ENCODE peak calls at places on chromosomes 11 and 22, in six cellular contexts. Q, U, I, M, P and X are unnamed samples.

GRCh38 chr11:64765291-64765803 is 5.6 kb upstream of the PYGM start:
- DNase-seq in Q (peak; percentile 79), U (no peak), I (no peak), M (no peak), P (no peak), X (no peak)

GRCh38 chr11:497565-498296 is 9.3 kb downstream of the RNH1 start:
- DNase-seq in Q (no peak), U (peak; percentile 51), I (no peak), M (no peak), P (no peak), X (no peak)

GRCh38 chr22:33579448-33580093 is 340.7 kb downstream of the LARGE1 start:
- DNase-seq in Q (no peak), U (peak; percentile 75), I (peak; percentile 65), M (peak; percentile 53), P (peak; percentile 53), X (peak; percentile 50)

GRCh38 chr22:46574993-46575914 is 37.8 kb upstream of the CELSR1 start:
- DNase-seq in Q (peak; percentile 80), U (peak; percentile 74), I (peak; percentile 70), M (peak; percentile 10), P (peak; percentile 82), X (no peak)

GRCh38 chr11:85048801-85049200 is 578.3 kb downstream of the DLG2 start:
- DNase-seq in Q (no peak), U (no peak), I (no peak), M (no peak), P (no peak), X (no peak)

GRCh38 chr11:108959874-108960273 is 295.0 kb downstream of the DDX10 start:
- DNase-seq in Q (no peak), U (no peak), I (no peak), M (no peak), P (no peak), X (no peak)

GRCh38 chr22:20646906-20647305 is 127.0 kb upstream of the SERPIND1 start:
- DNase-seq in Q (no peak), U (no peak), I (no peak), M (no peak), P (no peak), X (no peak)

GRCh38 chr11:62544521-62545436 is 1.8 kb downstream of the AHNAK start:
- DNase-seq in Q (no peak), U (peak; percentile 68), I (peak; percentile 60), M (no peak), P (peak; percentile 31), X (peak; percentile 45)

GRCh38 chr11:38448284-38448683 is 1850.2 kb upstream of the RAG2 start:
- DNase-seq in Q (no peak), U (peak; percentile 10), I (peak; percentile 22), M (peak; percentile 33), P (no peak), X (peak; percentile 38)

DNA sequence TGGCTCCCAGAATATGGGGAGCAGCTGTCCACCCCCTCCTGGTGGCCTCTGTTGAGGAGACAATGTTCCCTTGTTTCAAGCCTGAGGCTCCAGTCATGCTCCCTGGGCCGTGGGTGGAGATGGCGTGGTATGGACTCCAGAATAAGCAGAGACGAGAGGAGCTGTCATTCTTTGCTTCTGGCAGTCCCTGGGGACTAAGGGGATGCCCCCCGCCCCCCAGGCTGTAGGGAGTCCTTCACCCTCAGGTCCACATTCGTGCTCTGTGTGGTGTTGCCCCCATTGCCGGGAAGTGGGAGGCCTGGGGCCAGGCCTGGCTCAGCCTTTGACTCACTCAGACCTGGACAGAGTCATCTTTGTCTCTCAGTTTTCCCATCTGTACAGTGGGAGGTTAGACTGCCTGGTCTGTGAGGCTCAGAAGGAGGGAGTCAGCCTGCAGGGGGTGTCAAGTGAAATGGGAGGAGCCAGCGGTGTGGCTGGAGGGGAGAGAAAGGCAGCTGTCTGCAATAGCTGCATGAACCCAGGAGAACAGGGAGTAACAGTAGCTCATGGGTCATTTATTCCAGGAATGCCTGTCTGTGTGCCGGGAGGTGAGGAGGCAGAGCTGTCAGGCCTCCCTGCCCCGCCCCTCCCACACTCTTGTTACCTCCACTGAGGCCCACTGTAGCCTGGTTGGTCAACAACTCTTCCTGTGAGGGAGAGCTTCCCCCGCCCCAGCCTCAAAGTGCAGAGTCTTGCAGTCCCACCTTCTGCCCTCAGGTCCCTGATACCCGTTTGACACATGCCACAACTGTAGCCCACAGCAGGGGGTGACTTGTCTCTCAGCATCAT is 6.3 kb downstream of the ARHGEF17 start:
- DNase-seq in Q (no peak), U (peak; percentile 54), I (peak; percentile 69), M (peak; percentile 73), P (no peak), X (peak; percentile 66)
- H3K4me3 ChIP-seq in Q (no peak overlapping the region), U (peak overlapping the region; percentile 67), I (peak overlapping the region; percentile 81), M (no peak overlapping the region), P (no peak overlapping the region), X (peak overlapping the region; percentile 10)

DNA sequence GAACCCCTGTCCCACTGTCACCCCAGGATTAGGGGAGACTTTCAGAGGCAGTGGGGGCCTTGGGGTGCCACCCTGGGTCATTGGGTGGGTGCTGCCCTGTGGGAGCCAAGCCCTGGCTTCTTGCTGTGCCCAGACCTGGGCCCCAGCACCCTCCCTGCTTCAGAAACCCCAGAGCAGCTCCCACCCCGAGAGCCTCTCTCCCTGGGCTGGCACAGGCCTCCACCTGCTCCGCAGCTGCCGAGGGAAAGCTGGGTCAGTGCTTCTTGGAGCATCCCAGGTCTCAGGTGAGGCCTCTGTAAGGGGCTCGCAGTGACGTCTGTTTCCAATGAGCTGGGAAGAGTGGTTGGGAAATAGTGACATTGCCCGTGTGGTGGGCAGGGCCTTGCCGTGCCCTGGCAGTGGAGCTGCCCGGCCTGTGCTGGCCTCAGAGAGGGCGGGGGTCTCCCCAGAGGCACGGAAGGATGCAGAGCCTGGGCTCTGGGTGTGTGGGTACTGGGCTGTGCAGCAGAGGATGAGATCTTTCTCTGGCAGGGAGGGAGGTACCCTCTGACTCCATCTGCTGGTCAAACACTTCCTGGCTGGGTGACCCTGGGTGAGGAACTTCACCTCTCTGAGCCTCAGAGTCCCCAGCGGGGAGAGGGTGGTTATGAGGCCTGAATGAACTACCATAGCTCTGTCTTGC is 23.0 kb downstream of the C22orf23 start:
- DNase-seq in Q (no peak), U (no peak), I (no peak), M (peak; percentile 34), P (no peak), X (peak; percentile 49)
- TF ChIP-seq CTCF in Q (no peak), U (peak; percentile 41), I (no peak), M (peak; percentile 52), P (peak; percentile 51), X (peak; percentile 58)

GRCh38 chr22:17214416-17215043 is 4.7 kb downstream of the ADA2 start:
- DNase-seq in Q (no peak), U (no peak), I (no peak), M (no peak), P (no peak), X (no peak)

GRCh38 chr22:17222503-17222902 is 3.3 kb upstream of the ADA2 start:
- DNase-seq in Q (no peak), U (no peak), I (no peak), M (no peak), P (no peak), X (no peak)

GRCh38 chr22:17213976-17214375 is 5.3 kb downstream of the ADA2 start:
- DNase-seq in Q (no peak), U (peak; percentile 70), I (peak; percentile 66), M (peak; percentile 55), P (no peak), X (peak; percentile 64)

GRCh38 chr22:17217179-17217578 is 2.1 kb downstream of the ADA2 start:
- DNase-seq in Q (no peak), U (no peak), I (no peak), M (no peak), P (no peak), X (no peak)

DNA sequence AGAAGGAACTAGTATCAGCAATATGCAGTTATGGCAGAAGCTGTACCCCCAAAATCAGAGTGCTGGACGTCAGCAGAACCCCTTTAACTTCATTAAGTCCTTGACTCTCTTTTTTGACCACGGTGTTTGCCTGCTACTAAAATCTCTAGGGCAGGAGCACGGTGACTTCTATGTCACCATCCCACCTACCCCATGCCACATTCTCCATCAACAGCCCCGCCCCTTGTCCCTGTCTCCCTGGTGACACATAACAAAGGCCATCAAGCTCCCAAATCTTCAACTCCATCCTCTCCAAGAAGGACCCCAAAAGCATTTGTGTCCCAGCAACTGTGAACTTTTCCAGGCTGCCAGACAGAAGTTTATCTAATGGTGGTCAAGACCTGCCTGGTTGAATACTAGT is 894 bp downstream of the ADA2 start:
- DNase-seq in Q (no peak), U (no peak), I (no peak), M (no peak), P (no peak), X (no peak)
- H3K4me3 ChIP-seq in Q (peak overlapping the region; percentile 43), U (no peak overlapping the region), I (no peak overlapping the region), M (no peak overlapping the region), P (no peak overlapping the region), X (no peak overlapping the region)

DNA sequence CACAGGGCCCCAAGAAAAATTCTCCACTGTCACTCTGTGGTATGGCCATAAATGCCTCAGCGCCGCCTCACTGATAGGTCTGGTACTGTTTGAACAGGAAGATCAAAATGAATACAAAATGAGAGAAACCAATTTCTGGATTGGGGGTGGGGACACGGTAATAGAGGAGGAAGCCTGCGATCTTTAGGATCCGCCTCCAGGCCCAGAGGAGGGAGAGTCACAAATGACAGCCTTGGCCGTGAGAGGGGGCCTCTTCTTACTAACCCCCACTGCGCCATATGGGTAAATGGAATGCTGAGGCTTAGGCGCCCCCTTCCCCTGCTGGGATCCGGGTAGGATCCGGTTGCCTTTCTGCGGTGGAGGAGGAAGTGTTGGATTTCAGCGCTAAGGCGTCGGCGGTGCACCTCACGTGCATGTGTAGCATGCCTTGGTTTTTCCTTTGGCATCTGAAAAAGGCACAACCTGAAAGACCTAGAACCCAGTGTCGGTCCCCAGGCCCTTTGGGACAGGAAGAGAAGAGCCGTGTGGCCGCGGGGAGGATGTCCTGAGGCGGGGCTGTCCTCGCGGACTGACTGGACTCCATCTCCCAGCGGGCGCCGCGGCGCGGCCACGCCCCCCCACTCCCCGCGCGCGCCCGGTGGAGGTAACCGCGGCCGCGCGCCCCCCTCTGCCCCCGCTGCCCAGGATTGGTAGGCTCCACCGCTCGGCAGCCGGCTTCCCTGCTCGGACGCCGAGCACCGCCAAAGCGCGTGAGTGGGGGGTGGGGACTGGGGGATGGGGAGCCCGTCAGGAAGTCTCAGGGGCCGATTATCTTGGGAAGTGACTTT is 718 bp upstream of the MADD start:
- DNase-seq in Q (peak; percentile 97), U (peak; percentile 90), I (peak; percentile 92), M (peak; percentile 87), P (peak; percentile 89), X (peak; percentile 79)
- TF ChIP-seq CTCF in Q (peak; percentile 41), U (no peak), I (no peak), M (peak; percentile 3), P (peak; percentile 46), X (peak; percentile 28)